ENCODE peak calls at places on chromosomes 11 and 22, in four cellular contexts. One of them, this sample, is unnamed.

GRCh38 chr22:33853200-33854097 is 66.8 kb downstream of the LARGE1 start:
- DNase-seq in ovary: peak; percentile 47
- DNase-seq in fibroblast of mammary gland: peak; percentile 69
- DNase-seq in neuronal stem cell: no peak
- DNase-seq in this sample: peak; percentile 16

GRCh38 chr22:36417281-36417686 is 29.5 kb upstream of the MYH9 start:
- DNase-seq in ovary: no peak
- DNase-seq in fibroblast of mammary gland: peak; percentile 68
- DNase-seq in neuronal stem cell: no peak
- DNase-seq in this sample: peak; percentile 82

GRCh38 chr11:129146196-129146595 is 45.9 kb downstream of the ARHGAP32 start:
- DNase-seq in ovary: no peak
- DNase-seq in fibroblast of mammary gland: peak; percentile 21
- DNase-seq in neuronal stem cell: no peak
- DNase-seq in this sample: no peak

GRCh38 chr22:41301085-41302015 is at the start of gene ZC3H7B:
- DNase-seq in ovary: peak; percentile 83
- DNase-seq in fibroblast of mammary gland: peak; percentile 74
- DNase-seq in neuronal stem cell: peak; percentile 65
- DNase-seq in this sample: peak; percentile 93

GRCh38 chr11:13450832-13451397 is 12.1 kb downstream of the BTBD10 start:
- DNase-seq in ovary: no peak
- DNase-seq in fibroblast of mammary gland: no peak
- DNase-seq in neuronal stem cell: no peak
- DNase-seq in this sample: no peak

GRCh38 chr11:73564903-73565302 is 33.0 kb downstream of the FAM168A start:
- DNase-seq in ovary: no peak
- DNase-seq in fibroblast of mammary gland: no peak
- DNase-seq in neuronal stem cell: no peak
- DNase-seq in this sample: no peak

GRCh38 chr11:120894207-120894989 is 129.5 kb upstream of the TBCEL start:
- DNase-seq in ovary: no peak
- DNase-seq in fibroblast of mammary gland: no peak
- DNase-seq in neuronal stem cell: no peak
- DNase-seq in this sample: no peak

GRCh38 chr11:112459001-112459400 is 198.3 kb upstream of the PLET1 start:
- DNase-seq in ovary: no peak
- DNase-seq in fibroblast of mammary gland: peak; percentile 22
- DNase-seq in neuronal stem cell: no peak
- DNase-seq in this sample: no peak

GRCh38 chr22:23305922-23306374 is 125.6 kb downstream of the BCR start:
- DNase-seq in ovary: peak; percentile 79
- DNase-seq in fibroblast of mammary gland: peak; percentile 46
- DNase-seq in neuronal stem cell: no peak
- DNase-seq in this sample: peak; percentile 93

GRCh38 chr22:48171294-48171693 is 1408.8 kb downstream of the TBC1D22A start:
- DNase-seq in ovary: no peak
- DNase-seq in fibroblast of mammary gland: no peak
- DNase-seq in neuronal stem cell: no peak
- DNase-seq in this sample: no peak

GRCh38 chr22:31229402-31230140 is 17.5 kb downstream of the LIMK2 start:
- DNase-seq in ovary: peak; percentile 46
- DNase-seq in fibroblast of mammary gland: peak; percentile 65
- DNase-seq in neuronal stem cell: no peak
- DNase-seq in this sample: peak; percentile 36

GRCh38 chr11:1779034-1779805 is 15.5 kb upstream of the CTSD start:
- DNase-seq in ovary: no peak
- DNase-seq in fibroblast of mammary gland: no peak
- DNase-seq in neuronal stem cell: no peak
- DNase-seq in this sample: no peak

GRCh38 chr11:70703141-70704052 is 305.1 kb downstream of the CTTN start:
- DNase-seq in ovary: no peak
- DNase-seq in fibroblast of mammary gland: no peak
- DNase-seq in neuronal stem cell: no peak
- DNase-seq in this sample: no peak

GRCh38 chr11:59212744-59213573 is at the start of gene MPEG1:
- DNase-seq in ovary: no peak
- DNase-seq in fibroblast of mammary gland: no peak
- DNase-seq in neuronal stem cell: no peak
- DNase-seq in this sample: no peak

GRCh38 chr11:123063396-123064267 is 1.7 kb upstream of the HSPA8 start:
- DNase-seq in ovary: no peak
- DNase-seq in fibroblast of mammary gland: peak; percentile 72
- DNase-seq in neuronal stem cell: no peak
- DNase-seq in this sample: peak; percentile 47

GRCh38 chr11:76644591-76644990 is 26.0 kb downstream of the LRRC32 start:
- DNase-seq in ovary: no peak
- DNase-seq in fibroblast of mammary gland: no peak
- DNase-seq in neuronal stem cell: no peak
- DNase-seq in this sample: no peak

GRCh38 chr11:202490-202889 is 4.7 kb downstream of the BET1L start:
- DNase-seq in ovary: no peak
- DNase-seq in fibroblast of mammary gland: no peak
- DNase-seq in neuronal stem cell: no peak
- DNase-seq in this sample: no peak

DNA sequence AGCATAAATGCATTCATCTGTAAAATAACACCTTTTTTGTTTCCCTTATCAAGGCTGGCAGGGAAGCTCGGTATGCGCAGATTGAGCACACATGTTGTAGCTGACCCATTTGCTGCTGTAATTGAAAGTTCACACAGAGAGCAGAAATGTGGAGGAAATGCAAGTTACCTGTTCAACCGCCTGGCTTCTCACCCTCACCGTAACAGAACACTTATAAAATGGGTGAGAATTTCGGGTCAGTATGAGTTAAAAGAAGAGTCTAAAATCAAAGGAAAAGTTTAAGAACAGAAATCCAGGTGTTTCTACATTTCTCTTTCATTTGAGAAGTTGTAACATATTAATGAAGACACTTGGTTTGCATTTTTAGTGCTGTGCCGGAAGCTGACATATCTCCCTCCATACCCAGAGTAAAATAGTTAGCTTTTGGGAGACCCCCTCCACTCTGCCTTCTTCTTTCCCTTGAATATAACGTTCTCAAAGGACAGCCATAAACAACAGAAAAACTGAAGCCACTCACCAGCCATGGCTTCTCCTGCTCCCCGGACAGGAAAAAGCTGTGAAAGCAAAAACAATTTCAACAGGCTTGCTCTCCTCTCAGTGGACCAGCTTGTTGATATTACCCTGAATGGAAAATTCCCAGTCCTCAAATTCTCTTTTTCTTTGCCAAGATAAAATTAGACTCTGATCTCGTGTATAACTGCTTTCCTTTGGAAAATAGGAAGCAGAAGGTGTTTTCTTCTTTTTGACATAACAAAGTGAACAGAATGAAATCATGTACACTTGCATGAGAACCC is at the start of gene CASP12:
- DNase-seq in ovary: no peak
- DNase-seq in fibroblast of mammary gland: no peak
- DNase-seq in neuronal stem cell: no peak
- DNase-seq in this sample: no peak
- H3K4me3 ChIP-seq in ovary: peak within 1 kb of the TSS; percentile 30
- H3K4me3 ChIP-seq in fibroblast of mammary gland: no peak within 1 kb of the TSS
- H3K4me3 ChIP-seq in neuronal stem cell: no peak within 1 kb of the TSS
- H3K4me3 ChIP-seq in this sample: peak within 1 kb of the TSS; percentile 0

GRCh38 chr22:50529416-50530279 is at the start of gene TYMP:
- DNase-seq in ovary: no peak
- DNase-seq in fibroblast of mammary gland: no peak
- DNase-seq in neuronal stem cell: no peak
- DNase-seq in this sample: peak; percentile 54

GRCh38 chr22:50527921-50528681 is 1.7 kb downstream of the TYMP start:
- DNase-seq in ovary: no peak
- DNase-seq in fibroblast of mammary gland: no peak
- DNase-seq in neuronal stem cell: no peak
- DNase-seq in this sample: no peak

GRCh38 chr22:50526849-50527801 is 1.7 kb upstream of the SCO2 start:
- DNase-seq in ovary: peak; percentile 51
- DNase-seq in fibroblast of mammary gland: peak; percentile 50
- DNase-seq in neuronal stem cell: no peak
- DNase-seq in this sample: no peak

GRCh38 chr22:50530280-50530856 is 556 bp upstream of the TYMP start:
- DNase-seq in ovary: peak; percentile 61
- DNase-seq in fibroblast of mammary gland: peak; percentile 81
- DNase-seq in neuronal stem cell: no peak
- DNase-seq in this sample: peak; percentile 87

GRCh38 chr22:50528682-50529415 is 963 bp downstream of the TYMP start:
- DNase-seq in ovary: no peak
- DNase-seq in fibroblast of mammary gland: no peak
- DNase-seq in neuronal stem cell: no peak
- DNase-seq in this sample: no peak
- H3K4me3 ChIP-seq in ovary: no peak overlapping the region
- H3K4me3 ChIP-seq in fibroblast of mammary gland: peak overlapping the region; percentile 52
- H3K4me3 ChIP-seq in neuronal stem cell: no peak overlapping the region
- H3K4me3 ChIP-seq in this sample: peak overlapping the region; percentile 59

GRCh38 chr11:64951529-64951928 is 15.8 kb upstream of the GPHA2 start:
- DNase-seq in ovary: no peak
- DNase-seq in fibroblast of mammary gland: no peak
- DNase-seq in neuronal stem cell: no peak
- DNase-seq in this sample: no peak
- H3K4me3 ChIP-seq in ovary: no peak overlapping the region
- H3K4me3 ChIP-seq in fibroblast of mammary gland: no peak overlapping the region
- H3K4me3 ChIP-seq in neuronal stem cell: no peak overlapping the region
- H3K4me3 ChIP-seq in this sample: no peak overlapping the region

GRCh38 chr22:28795071-28795693 is 5.2 kb downstream of the XBP1 start:
- DNase-seq in ovary: no peak
- DNase-seq in fibroblast of mammary gland: no peak
- DNase-seq in neuronal stem cell: no peak
- DNase-seq in this sample: no peak

GRCh38 chr22:28799125-28799833 is 1.1 kb downstream of the XBP1 start:
- DNase-seq in ovary: peak; percentile 48
- DNase-seq in fibroblast of mammary gland: peak; percentile 96
- DNase-seq in neuronal stem cell: no peak
- DNase-seq in this sample: peak; percentile 89

GRCh38 chr22:28793976-28794584 is 6.3 kb downstream of the XBP1 start:
- DNase-seq in ovary: no peak
- DNase-seq in fibroblast of mammary gland: no peak
- DNase-seq in neuronal stem cell: no peak
- DNase-seq in this sample: no peak

GRCh38 chr22:28798810-28799124 is 1.6 kb downstream of the XBP1 start:
- DNase-seq in ovary: no peak
- DNase-seq in fibroblast of mammary gland: no peak
- DNase-seq in neuronal stem cell: no peak
- DNase-seq in this sample: no peak

GRCh38 chr22:28795932-28796856 is 4.2 kb downstream of the XBP1 start:
- DNase-seq in ovary: no peak
- DNase-seq in fibroblast of mammary gland: no peak
- DNase-seq in neuronal stem cell: no peak
- DNase-seq in this sample: no peak
- H3K4me3 ChIP-seq in ovary: no peak overlapping the region
- H3K4me3 ChIP-seq in fibroblast of mammary gland: no peak overlapping the region
- H3K4me3 ChIP-seq in neuronal stem cell: no peak overlapping the region
- H3K4me3 ChIP-seq in this sample: no peak overlapping the region

DNA sequence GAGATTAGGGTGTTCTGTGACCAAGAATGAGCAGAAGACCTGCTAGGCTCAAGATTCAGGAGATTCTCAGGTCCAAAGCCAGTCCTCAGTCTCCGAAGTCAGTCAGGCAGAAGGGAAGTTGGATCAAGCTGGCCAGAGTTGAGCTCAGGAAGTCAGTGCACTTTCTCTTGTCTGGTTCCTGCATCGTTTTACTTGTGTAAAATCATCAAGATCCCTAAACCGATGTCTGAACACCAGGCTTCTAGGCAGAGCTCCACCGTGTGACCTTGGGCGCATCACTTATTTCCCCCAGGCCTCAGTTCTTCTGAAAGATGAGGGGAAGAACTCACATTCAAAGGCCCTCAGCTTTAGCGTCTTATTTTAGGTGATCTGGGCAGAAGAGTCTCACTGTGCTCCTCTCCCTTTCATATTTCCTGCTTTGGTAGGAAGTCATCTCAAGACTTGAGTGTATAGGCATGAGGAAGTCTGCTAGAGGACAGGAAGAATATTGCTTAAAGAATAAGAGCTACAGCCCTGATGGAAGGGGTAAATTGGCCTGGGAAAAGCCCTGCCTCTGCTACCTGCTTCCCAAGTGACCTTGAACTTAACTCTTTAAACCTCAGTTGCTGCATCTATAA is 20.2 kb downstream of the NF2 start:
- DNase-seq in ovary: no peak
- DNase-seq in fibroblast of mammary gland: no peak
- DNase-seq in neuronal stem cell: no peak
- DNase-seq in this sample: no peak
- H3K4me3 ChIP-seq in ovary: no peak overlapping the region
- H3K4me3 ChIP-seq in fibroblast of mammary gland: no peak overlapping the region
- H3K4me3 ChIP-seq in neuronal stem cell: no peak overlapping the region
- H3K4me3 ChIP-seq in this sample: no peak overlapping the region

GRCh38 chr11:62792193-62792575 is 378 bp upstream of the TMEM223 start:
- DNase-seq in ovary: no peak
- DNase-seq in fibroblast of mammary gland: no peak
- DNase-seq in neuronal stem cell: no peak
- DNase-seq in this sample: no peak
- H3K4me3 ChIP-seq in ovary: peak overlapping the region; percentile 83
- H3K4me3 ChIP-seq in fibroblast of mammary gland: peak overlapping the region; percentile 16
- H3K4me3 ChIP-seq in neuronal stem cell: no peak overlapping the region
- H3K4me3 ChIP-seq in this sample: peak overlapping the region; percentile 32

DNA sequence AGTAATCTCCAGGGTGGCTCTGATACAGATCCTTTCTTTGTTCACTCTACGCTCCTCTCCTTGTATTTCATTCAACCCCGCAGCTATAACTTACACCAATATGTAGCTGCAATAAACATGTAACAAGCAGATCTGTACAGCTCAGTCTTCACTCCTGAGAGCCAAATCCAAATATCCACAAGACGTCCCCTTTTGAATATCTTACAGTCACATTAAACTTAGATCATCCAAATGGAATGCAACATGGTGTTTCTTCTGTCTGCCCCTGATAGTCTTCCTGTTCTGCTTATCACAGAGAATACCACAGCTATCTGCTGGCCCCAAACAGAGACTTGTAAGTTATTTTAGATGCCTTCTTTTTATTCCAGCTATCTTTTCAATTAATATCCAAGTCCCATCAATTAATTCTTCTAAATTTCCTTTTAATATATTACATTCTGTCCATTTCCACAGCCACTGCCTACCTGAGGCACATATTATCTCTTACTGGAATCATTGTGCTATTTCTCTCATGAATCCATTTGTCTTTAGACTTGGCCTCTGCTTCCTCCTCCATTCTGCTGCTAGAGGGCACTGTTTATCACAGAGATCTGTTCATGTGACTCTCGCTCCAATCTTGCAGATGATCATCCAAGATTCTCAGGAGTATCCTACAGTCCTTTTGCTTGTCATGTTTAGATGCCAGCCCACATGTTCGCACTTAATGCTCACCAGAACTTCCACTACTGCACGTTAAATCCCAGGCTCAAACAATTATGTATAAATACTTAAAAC is 908.6 kb downstream of the NTM start:
- DNase-seq in ovary: no peak
- DNase-seq in fibroblast of mammary gland: peak; percentile 7
- DNase-seq in neuronal stem cell: no peak
- DNase-seq in this sample: peak; percentile 46
- H3K4me3 ChIP-seq in ovary: no peak overlapping the region
- H3K4me3 ChIP-seq in fibroblast of mammary gland: no peak overlapping the region
- H3K4me3 ChIP-seq in neuronal stem cell: no peak overlapping the region
- H3K4me3 ChIP-seq in this sample: no peak overlapping the region

GRCh38 chr22:45503071-45503815 is 560 bp downstream of the FBLN1 start:
- DNase-seq in ovary: no peak
- DNase-seq in fibroblast of mammary gland: no peak
- DNase-seq in neuronal stem cell: peak; percentile 68
- DNase-seq in this sample: peak; percentile 38
- H3K4me3 ChIP-seq in ovary: peak overlapping the region; percentile 60
- H3K4me3 ChIP-seq in fibroblast of mammary gland: peak overlapping the region; percentile 95
- H3K4me3 ChIP-seq in neuronal stem cell: peak overlapping the region; percentile 87
- H3K4me3 ChIP-seq in this sample: peak overlapping the region; percentile 86